ENCODE peak calls at places on chromosomes 5 and 9, in ten cellular contexts. Q, N, D, G, H, J, P, T, A and V are unnamed samples.

GRCh38 chr5:11617080-11617479 is 287.2 kb downstream of the CTNND2 start:
- DNase-seq in A (no peak), J (no peak), Q (no peak), N (no peak), H (no peak), T (no peak), G (no peak), P (no peak), D (no peak), V (no peak)

GRCh38 chr5:176178789-176179188 is 59.4 kb upstream of the SIMC1 start:
- DNase-seq in G (no peak), Q (no peak), H (no peak), T (no peak), P (peak), J (no peak), D (no peak), A (no peak), N (no peak), V (no peak)

GRCh38 chr5:33046091-33046490 is 335.0 kb downstream of the NPR3 start:
- DNase-seq in Q (no peak), P (no peak), J (no peak), T (no peak), D (no peak), G (no peak), A (no peak), N (no peak), H (no peak), V (no peak)

GRCh38 chr5:127697894-127698600 is 5.1 kb upstream of the CCDC192 start:
- DNase-seq in G (peak), D (no peak), P (no peak), H (no peak), T (no peak), A (no peak), J (no peak), N (no peak), Q (no peak), V (no peak)

GRCh38 chr9:91515074-91515687 is 91.5 kb upstream of the NFIL3 start:
- DNase-seq in G (peak), Q (no peak), A (peak), P (peak), H (no peak), T (peak), D (no peak), N (no peak), J (no peak), V (no peak)

GRCh38 chr9:124716795-124717194 is 54.3 kb downstream of the NR6A1 start:
- DNase-seq in A (no peak), H (no peak), J (no peak), G (no peak), P (no peak), Q (no peak), T (no peak), D (no peak), N (no peak), V (no peak)

GRCh38 chr5:143568105-143568504 is 164.6 kb upstream of the NR3C1 start:
- DNase-seq in D (no peak), Q (no peak), P (no peak), A (no peak), J (no peak), T (no peak), H (no peak), N (no peak), G (no peak), V (no peak)

GRCh38 chr5:179217356-179217755 is 127.9 kb downstream of the ADAMTS2 start:
- DNase-seq in A (no peak), G (no peak), J (no peak), H (no peak), T (no peak), Q (no peak), N (no peak), D (no peak), P (no peak), V (no peak)

GRCh38 chr5:176629853-176630680 is at the start of the genes EIF4E1B and SNCB:
- DNase-seq in Q (no peak), T (no peak), P (peak), A (no peak), N (peak), H (no peak), J (no peak), D (no peak), G (no peak), V (peak)

GRCh38 chr9:124372038-124372437 is 43.2 kb downstream of the PSMB7 start:
- DNase-seq in P (no peak), A (no peak), N (no peak), H (no peak), Q (no peak), D (no peak), J (no peak), T (no peak), G (no peak), V (no peak)

GRCh38 chr5:118405650-118406061 is 582.7 kb downstream of the DTWD2 start:
- DNase-seq in A (no peak), Q (no peak), J (no peak), T (no peak), H (no peak), N (no peak), P (no peak), G (no peak), D (no peak), V (no peak)

GRCh38 chr9:100505564-100506159 is 32.7 kb downstream of the TMEFF1 start:
- DNase-seq in J (no peak), T (peak), H (peak), N (peak), D (no peak), Q (peak), G (peak), A (no peak), P (peak), V (no peak)

GRCh38 chr9:75615284-75615683 is 275.2 kb upstream of the PCSK5 start:
- DNase-seq in D (no peak), T (no peak), Q (no peak), H (no peak), J (no peak), P (no peak), G (no peak), N (no peak), A (no peak), V (no peak)

GRCh38 chr5:177304392-177305119 is 957 bp downstream of the PRELID1 start:
- DNase-seq in Q (no peak), A (no peak), J (peak), D (no peak), P (peak), G (no peak), N (peak), T (no peak), H (peak), V (peak)

GRCh38 chr9:85522459-85523092 is 219.2 kb downstream of the AGTPBP1 start:
- DNase-seq in J (no peak), P (no peak), D (peak), N (peak), Q (peak), A (no peak), H (peak), G (no peak), T (no peak), V (peak)

GRCh38 chr5:76642390-76643040 is 19.3 kb upstream of the F2RL2 start:
- DNase-seq in T (no peak), Q (no peak), H (no peak), G (no peak), D (no peak), P (no peak), N (no peak), J (no peak), A (no peak), V (no peak)

GRCh38 chr5:33441241-33441844 is 578 bp downstream of the TARS1 start:
- DNase-seq in G (no peak), A (no peak), T (peak), P (peak), J (no peak), Q (no peak), N (peak), H (peak), D (no peak), V (peak)

GRCh38 chr9:134043531-134043988 is 18.3 kb downstream of the BRD3OS start:
- DNase-seq in T (no peak), D (no peak), G (no peak), P (no peak), H (no peak), A (no peak), J (no peak), Q (no peak), N (no peak), V (peak)

GRCh38 chr5:80588858-80589540 is 18.9 kb upstream of the ANKRD34B start:
- DNase-seq in T (no peak), D (no peak), J (no peak), G (no peak), Q (no peak), P (no peak), N (no peak), H (no peak), A (no peak), V (no peak)

GRCh38 chr9:120891255-120891954 is 14.4 kb upstream of the PHF19 start:
- DNase-seq in D (no peak), J (no peak), P (peak), A (no peak), N (no peak), Q (no peak), G (no peak), T (no peak), H (no peak), V (no peak)

GRCh38 chr9:97853844-97854695 is 1.0 kb downstream of the FOXE1 start:
- DNase-seq in A (no peak), J (no peak), D (no peak), P (no peak), N (peak), Q (no peak), T (no peak), H (no peak), G (no peak), V (peak)

DNA sequence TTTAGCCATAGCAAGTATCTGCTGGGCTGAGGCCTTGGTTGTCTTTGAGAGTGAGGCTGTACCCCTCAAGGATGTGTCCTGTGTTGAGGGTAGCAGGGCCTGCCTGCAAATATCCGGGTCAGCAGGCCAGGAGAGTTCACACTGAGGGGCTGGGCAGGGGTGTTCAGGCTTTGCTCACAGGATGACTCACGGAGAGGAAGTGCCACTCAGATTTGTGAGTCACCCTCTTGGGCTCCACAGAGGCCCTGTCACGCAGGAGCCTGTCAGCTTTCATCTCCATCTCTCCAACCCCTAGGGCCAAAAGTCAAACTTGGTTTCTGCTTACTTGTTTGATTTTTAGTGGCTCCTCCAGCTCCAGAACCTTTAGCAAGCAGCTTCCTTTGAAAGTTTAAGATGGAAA is 211.5 kb downstream of the SEC61B start:
- DNase-seq in G (no peak), D (no peak), H (peak), Q (peak), A (peak), N (no peak), J (no peak), T (peak), P (peak), V (no peak)
- TF ChIP-seq POLR2AphosphoS5 in G (no peak), D (no peak), H (no peak), Q (no peak), A (no peak), N (peak), J (no peak), T (no peak), P (no peak), V (peak)

DNA sequence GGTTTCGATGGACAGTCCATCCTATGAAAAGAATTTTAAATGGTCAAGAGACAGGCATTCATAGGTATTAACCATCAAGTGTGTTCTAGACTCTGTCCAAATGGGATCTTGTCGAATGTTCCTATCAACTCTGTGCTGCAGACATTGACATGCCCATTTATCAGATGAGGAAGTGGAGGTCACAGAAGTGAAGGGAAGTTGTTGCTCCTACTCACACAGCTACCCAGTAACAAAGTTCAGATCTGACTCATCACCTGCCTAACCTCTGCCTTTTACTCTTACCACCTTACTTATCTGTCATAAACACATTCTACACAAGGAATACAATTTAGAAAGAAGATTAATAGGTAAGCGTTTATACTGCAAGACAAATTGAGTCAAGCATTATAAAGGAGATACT is 426.2 kb upstream of the BRINP1 start:
- DNase-seq in P (no peak), A (no peak), J (no peak), Q (no peak), H (no peak), G (no peak), T (no peak), N (no peak), D (no peak), V (no peak)
- TF ChIP-seq EP300 in P (no peak), A (no peak), J (no peak), Q (no peak), H (no peak), G (no peak), T (no peak), N (no peak), D (no peak), V (no peak)

DNA sequence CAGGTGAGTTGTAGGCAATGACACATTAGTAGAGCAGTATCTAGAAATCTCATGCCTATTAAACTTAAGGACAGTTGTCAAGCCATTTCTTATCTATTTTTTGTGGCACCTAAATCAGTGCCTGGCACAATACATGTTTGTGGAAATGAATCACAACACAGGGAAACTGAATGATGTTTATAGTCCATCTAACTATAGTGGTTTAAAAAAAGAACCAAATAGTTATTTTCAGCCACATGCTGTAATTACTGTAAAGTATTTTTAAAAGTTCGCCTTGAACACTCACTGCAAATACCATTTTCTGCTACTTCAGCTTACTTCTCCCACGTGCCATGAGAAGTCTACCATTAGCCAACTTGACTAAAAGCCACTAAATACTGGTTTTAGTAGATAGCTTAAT is 21.9 kb downstream of the FNBP1 start:
- DNase-seq in J (no peak), A (no peak), Q (no peak), G (no peak), N (no peak), H (no peak), T (no peak), D (no peak), P (no peak), V (no peak)
- TF ChIP-seq POLR2AphosphoS5 in J (no peak), A (no peak), Q (no peak), G (no peak), N (no peak), H (no peak), T (no peak), D (no peak), P (no peak), V (no peak)

DNA sequence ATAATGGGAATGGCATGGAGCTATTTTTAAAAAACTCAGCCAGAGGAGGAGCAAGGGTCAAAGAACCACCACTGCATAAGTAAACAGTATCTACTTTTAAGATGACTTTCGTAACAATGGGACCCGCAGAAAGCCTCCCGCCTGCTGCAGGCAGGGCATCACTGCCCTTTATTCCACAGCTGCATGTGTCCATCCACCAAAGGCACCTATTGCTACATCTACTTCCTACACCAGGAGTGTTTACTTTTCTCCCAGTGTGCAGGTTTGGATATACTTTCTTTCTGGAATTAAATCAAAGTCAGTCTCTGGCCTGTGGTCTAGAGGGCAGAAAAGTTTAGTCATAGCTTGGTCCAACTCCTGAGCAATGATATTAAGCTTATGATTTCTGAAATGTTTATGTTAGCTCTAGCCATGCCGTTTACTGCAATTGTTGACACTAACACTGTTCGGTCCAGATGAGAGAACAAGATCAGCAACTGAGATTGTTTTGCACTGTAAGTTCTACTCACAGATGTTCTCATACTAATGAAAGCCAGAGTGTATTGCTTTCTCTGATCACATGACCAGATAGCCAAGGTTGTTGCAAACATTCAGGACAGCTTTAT is 391.5 kb downstream of the FGF10 start:
- DNase-seq in T (no peak), P (no peak), G (no peak), H (no peak), J (no peak), A (no peak), N (no peak), D (no peak), Q (no peak), V (no peak)
- TF ChIP-seq EP300 in T (no peak), P (no peak), G (no peak), H (no peak), J (no peak), A (no peak), N (no peak), D (no peak), Q (no peak), V (no peak)

GRCh38 chr5:85069659-85070640 is 685.3 kb upstream of the EDIL3 start:
- DNase-seq in A (no peak), G (no peak), P (no peak), Q (no peak), D (no peak), T (no peak), H (no peak), J (no peak), N (no peak), V (peak)
- TF ChIP-seq POLR2AphosphoS5 in A (no peak), G (no peak), P (no peak), Q (no peak), D (no peak), T (no peak), H (no peak), J (no peak), N (no peak), V (no peak)

GRCh38 chr5:22892441-22892840 is 39.3 kb upstream of the CDH12 start:
- DNase-seq in N (no peak), D (no peak), Q (no peak), A (no peak), P (no peak), H (no peak), T (no peak), J (no peak), G (no peak), V (no peak)
- TF ChIP-seq EP300 in N (no peak), D (no peak), Q (no peak), A (no peak), P (no peak), H (no peak), T (no peak), J (no peak), G (no peak), V (no peak)